ENCODE peak calls at places on chromosomes 6 and 20, in five cellular contexts. V is fibroblast of pulmonary artery, G is fibroblast of mammary gland, Z is astrocyte of the spinal cord, D is GM12864. X is an unnamed sample.

GRCh38 chr6:15037253-15037652 is 208.6 kb upstream of the JARID2 start:
- DNase-seq in D (no peak), Z (no peak), G (no peak), V (no peak), X (no peak)

GRCh38 chr6:132058975-132059374 is 107.8 kb upstream of the CCN2 start:
- DNase-seq in D (no peak), V (no peak), Z (no peak), G (peak; percentile 39), X (peak; percentile 58)

GRCh38 chr20:13953227-13953626 is 37.2 kb downstream of the SEL1L2 start:
- DNase-seq in D (no peak), V (no peak), Z (no peak), G (no peak), X (no peak)

GRCh38 chr6:157186785-157187181 is 136.5 kb downstream of the TMEM242 start:
- DNase-seq in V (no peak), D (no peak), Z (no peak), G (no peak), X (no peak)

GRCh38 chr6:117666881-117667280 is 8.4 kb upstream of the NUS1 start:
- DNase-seq in D (no peak), V (no peak), Z (no peak), G (no peak), X (peak; percentile 26)

GRCh38 chr6:113936093-113936934 is 34.6 kb downstream of the HDAC2 start:
- DNase-seq in Z (peak; percentile 76), G (peak; percentile 72), D (peak; percentile 35), V (peak; percentile 80), X (peak; percentile 70)

GRCh38 chr6:11096109-11096508 is 2.5 kb downstream of the SMIM13 start:
- DNase-seq in V (peak; percentile 78), D (no peak), G (peak; percentile 81), Z (peak; percentile 55), X (peak; percentile 67)

GRCh38 chr6:9388596-9388995 is 953.3 kb upstream of the SLC35B3 start:
- DNase-seq in Z (no peak), G (no peak), V (no peak), D (no peak), X (no peak)

GRCh38 chr20:31587545-31588389 is 17.3 kb upstream of the ID1 start:
- DNase-seq in G (peak; percentile 75), V (peak; percentile 49), Z (no peak), D (no peak), X (peak; percentile 82)

GRCh38 chr6:33405541-33405940 is 5.3 kb upstream of the PHF1 start:
- DNase-seq in V (no peak), Z (no peak), G (no peak), D (no peak), X (no peak)

GRCh38 chr6:135088818-135089809 is 34.5 kb upstream of the HBS1L start:
- DNase-seq in G (peak; percentile 85), V (peak; percentile 51), Z (peak; percentile 41), D (peak; percentile 71), X (peak; percentile 53)

GRCh38 chr20:10701607-10702006 is 27.8 kb upstream of the JAG1 start:
- DNase-seq in D (no peak), G (no peak), Z (no peak), V (no peak), X (no peak)
- TF ChIP-seq CTCF in D (no peak), G (no peak), Z (no peak), V (no peak), X (no peak)

GRCh38 chr20:47493175-47493953 is 8.3 kb upstream of the NCOA3 start:
- DNase-seq in Z (peak; percentile 64), G (peak; percentile 77), D (no peak), V (peak; percentile 89), X (peak; percentile 90)
- H3K4me3 ChIP-seq in Z (no peak overlapping the region), G (no peak overlapping the region), D (no peak overlapping the region), V (no peak overlapping the region), X (no peak overlapping the region)

DNA sequence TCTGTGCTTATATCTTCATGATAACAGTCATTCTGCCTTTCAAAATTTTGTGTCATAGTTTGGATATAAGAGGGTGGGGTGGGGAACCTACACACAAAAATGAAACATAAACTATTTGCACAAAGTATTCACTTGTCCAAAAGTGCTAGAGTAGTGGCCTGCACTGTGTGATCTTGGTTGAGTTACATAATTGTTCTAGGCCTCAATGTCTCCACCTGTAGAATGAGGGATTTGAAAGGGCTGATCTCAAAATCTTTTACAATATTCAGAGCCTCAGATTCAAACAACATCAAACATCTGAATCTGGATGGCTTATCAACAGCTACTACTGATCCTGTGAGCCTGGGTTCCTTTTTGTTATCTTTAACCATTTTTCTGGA is 64.3 kb upstream of the TMEM30A start:
- DNase-seq in V (no peak), Z (no peak), D (no peak), G (no peak), X (no peak)
- TF ChIP-seq CTCF in V (no peak), Z (no peak), D (no peak), G (no peak), X (no peak)

DNA sequence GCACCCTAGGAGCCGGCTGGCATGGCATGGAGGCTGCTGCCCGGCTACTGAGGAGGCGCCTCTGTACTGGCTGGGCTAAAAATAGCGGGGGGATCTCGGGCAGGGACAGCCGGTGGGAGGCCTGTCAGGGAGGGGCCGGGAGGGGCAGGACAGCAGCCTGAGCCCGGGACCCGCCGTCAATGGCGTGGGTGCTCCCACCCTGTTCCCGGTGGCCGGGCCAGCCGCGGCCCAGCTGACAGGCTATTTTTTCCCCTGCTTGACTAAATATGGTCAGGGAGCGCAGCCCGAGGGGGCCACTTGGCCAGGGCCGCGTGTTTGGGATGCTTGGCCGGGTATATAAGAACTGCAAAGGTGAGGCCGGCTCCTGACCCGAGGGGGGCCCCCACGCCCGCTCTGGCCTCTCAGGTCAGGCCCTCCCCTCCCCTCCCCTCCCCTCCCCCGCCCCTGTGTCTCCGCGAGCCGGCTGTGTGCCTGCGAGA is 74.3 kb upstream of the GATA5 start:
- DNase-seq in Z (no peak), D (no peak), G (no peak), V (no peak), X (no peak)
- H3K4me3 ChIP-seq in Z (no peak overlapping the region), D (no peak overlapping the region), G (no peak overlapping the region), V (no peak overlapping the region), X (no peak overlapping the region)

DNA sequence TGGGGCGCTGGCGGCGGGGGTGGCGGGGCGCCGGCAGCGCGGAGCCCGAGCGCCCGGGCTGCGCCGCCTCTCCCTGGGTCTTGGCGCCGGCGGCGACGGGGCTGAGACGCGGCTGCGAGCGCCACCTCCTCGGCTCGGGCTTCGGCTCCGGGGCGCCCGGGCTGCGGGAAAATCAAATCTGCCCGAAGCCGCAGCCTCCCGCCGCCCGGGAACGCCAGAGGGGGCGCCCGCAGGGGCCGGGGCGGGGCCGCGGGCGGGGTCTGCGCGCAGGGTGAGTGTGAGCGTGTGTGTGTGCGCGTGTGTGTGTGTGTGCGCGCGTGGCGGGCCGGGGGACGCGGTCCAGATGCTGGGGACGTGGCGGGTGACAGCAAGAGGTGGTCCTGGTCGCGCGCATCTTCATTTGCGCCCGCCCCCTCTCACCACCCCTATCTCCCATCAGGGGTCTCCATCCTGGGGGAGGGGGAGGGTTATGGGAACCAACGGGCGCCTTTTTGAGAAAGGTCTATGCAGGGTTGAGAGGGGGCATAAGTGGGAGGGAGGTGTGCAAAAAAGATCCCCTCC is 655 bp upstream of the CPNE5 start:
- DNase-seq in Z (no peak), G (no peak), V (no peak), D (no peak), X (peak; percentile 16)
- TF ChIP-seq CTCF in Z (peak; percentile 14), G (no peak), V (no peak), D (no peak), X (no peak)

GRCh38 chr20:53579266-53579580 is 14.4 kb downstream of the ZNF217 start:
- DNase-seq in Z (no peak), D (no peak), V (no peak), G (no peak), X (no peak)

GRCh38 chr20:53578492-53579222 is 15.0 kb downstream of the ZNF217 start:
- DNase-seq in Z (peak; percentile 88), V (peak; percentile 96), G (peak; percentile 94), D (peak; percentile 77), X (peak; percentile 94)

GRCh38 chr20:53581444-53582311 is 12.0 kb downstream of the ZNF217 start:
- DNase-seq in Z (no peak), V (no peak), G (no peak), D (peak; percentile 49), X (no peak)

GRCh38 chr20:53579581-53580375 is 13.9 kb downstream of the ZNF217 start:
- DNase-seq in D (no peak), V (peak; percentile 91), G (peak; percentile 85), Z (peak; percentile 58), X (peak; percentile 85)

DNA sequence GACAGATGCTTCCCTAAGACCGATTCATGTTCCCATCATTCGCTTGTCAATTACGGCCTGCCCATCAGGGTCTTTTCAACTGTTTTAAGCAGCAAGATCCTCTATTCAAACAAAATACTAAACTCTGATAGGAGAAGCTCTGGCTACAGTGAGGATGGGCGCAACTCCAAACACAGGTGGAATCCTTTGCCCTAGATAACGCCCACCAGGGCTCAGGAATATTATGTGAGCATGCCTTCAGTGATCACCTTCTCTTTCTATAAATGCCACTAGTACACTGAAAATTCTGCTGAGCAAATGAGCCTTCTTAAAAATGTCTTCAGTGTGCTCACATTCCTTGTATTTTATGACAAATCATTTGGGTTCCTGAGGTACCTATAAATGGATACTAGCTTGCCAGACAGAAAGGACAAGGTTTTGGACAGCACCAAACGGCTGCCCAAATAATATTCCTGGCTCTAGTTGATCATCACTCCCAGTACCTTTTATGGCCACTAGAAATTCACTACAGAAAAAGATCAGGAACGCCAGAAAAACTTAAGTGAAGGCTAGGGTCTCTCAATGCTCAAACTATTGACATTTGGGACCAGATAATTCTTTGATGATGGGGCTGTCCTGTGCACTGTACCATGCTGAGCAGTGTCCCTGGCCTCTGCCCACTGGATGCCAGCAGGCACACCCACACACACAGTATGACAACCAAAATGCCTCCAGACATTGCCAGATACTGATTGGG is 13.1 kb downstream of the ZNF217 start:
- DNase-seq in D (no peak), V (no peak), G (no peak), Z (no peak), X (no peak)
- H3K4me3 ChIP-seq in D (peak overlapping the region; percentile 63), V (no peak overlapping the region), G (peak overlapping the region; percentile 3), Z (no peak overlapping the region), X (peak overlapping the region; percentile 24)

DNA sequence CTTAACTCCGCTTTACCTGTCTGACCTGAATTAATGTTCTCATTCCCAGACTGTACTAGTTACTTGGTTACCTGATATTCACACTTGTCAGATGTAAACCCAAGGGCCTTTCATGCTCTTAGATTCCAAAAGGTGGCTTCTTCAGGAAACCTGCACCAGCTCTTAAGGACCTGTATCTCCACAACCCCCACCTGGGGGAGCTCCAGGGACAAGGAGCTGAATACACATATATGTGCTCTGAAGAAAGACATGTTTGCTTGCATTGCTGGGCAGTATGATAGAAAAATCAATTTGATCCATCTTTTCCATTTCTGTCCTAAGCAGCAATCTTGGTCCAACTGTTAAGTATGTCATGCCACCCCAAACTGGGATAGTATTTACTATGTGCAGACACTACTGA is 64.8 kb upstream of the POU3F2 start:
- DNase-seq in G (peak; percentile 11), V (peak; percentile 18), D (no peak), Z (peak; percentile 36), X (no peak)
- TF ChIP-seq CTCF in G (peak; percentile 9), V (peak; percentile 7), D (peak; percentile 26), Z (peak; percentile 28), X (peak; percentile 9)

GRCh38 chr6:75618437-75618836 is 16.8 kb downstream of the SENP6 start:
- DNase-seq in V (no peak), D (no peak), Z (no peak), G (no peak), X (no peak)
- H3K4me3 ChIP-seq in V (no peak overlapping the region), D (no peak overlapping the region), Z (no peak overlapping the region), G (no peak overlapping the region), X (no peak overlapping the region)

GRCh38 chr6:154166140-154166539 is 127.1 kb downstream of the OPRM1 start:
- DNase-seq in Z (no peak), D (no peak), V (no peak), G (no peak), X (no peak)
- TF ChIP-seq CTCF in Z (no peak), D (peak; percentile 41), V (no peak), G (no peak), X (no peak)

X was measured in fibroblast of villous mesenchyme.